ENCODE peak calls at places on chromosome 10, in five cellular contexts. One of them, this sample, is unnamed.

GRCh38 chr10:34768261-34768971 is 46.7 kb downstream of the PARD3 start:
- DNase-seq in RWPE1: peak
- DNase-seq in left ventricle myocardium inferior: peak
- DNase-seq in astrocyte of the spinal cord: peak
- DNase-seq in mesothelial cell of epicardium: no peak
- DNase-seq in this sample: no peak

GRCh38 chr10:45500304-45500703 is 126.3 kb downstream of the ALOX5 start:
- DNase-seq in left ventricle myocardium inferior: no peak
- DNase-seq in mesothelial cell of epicardium: no peak
- DNase-seq in RWPE1: no peak
- DNase-seq in astrocyte of the spinal cord: no peak
- DNase-seq in this sample: no peak

GRCh38 chr10:99630439-99630838 is 10.2 kb upstream of the SLC25A28 start:
- DNase-seq in left ventricle myocardium inferior: no peak
- DNase-seq in RWPE1: peak
- DNase-seq in mesothelial cell of epicardium: no peak
- DNase-seq in astrocyte of the spinal cord: peak
- DNase-seq in this sample: peak

GRCh38 chr10:30500534-30500933 is 66.5 kb downstream of the MAP3K8 start:
- DNase-seq in astrocyte of the spinal cord: no peak
- DNase-seq in RWPE1: no peak
- DNase-seq in left ventricle myocardium inferior: no peak
- DNase-seq in mesothelial cell of epicardium: no peak
- DNase-seq in this sample: peak

GRCh38 chr10:24503627-24504320 is 219.9 kb downstream of the ARHGAP21 start:
- DNase-seq in RWPE1: peak
- DNase-seq in left ventricle myocardium inferior: no peak
- DNase-seq in astrocyte of the spinal cord: peak
- DNase-seq in mesothelial cell of epicardium: no peak
- DNase-seq in this sample: peak

GRCh38 chr10:58072634-58073033 is 195.1 kb downstream of the IPMK start:
- DNase-seq in RWPE1: no peak
- DNase-seq in mesothelial cell of epicardium: no peak
- DNase-seq in left ventricle myocardium inferior: no peak
- DNase-seq in astrocyte of the spinal cord: no peak
- DNase-seq in this sample: no peak

GRCh38 chr10:93746844-93747284 is 10.9 kb upstream of the LGI1 start:
- DNase-seq in astrocyte of the spinal cord: peak
- DNase-seq in left ventricle myocardium inferior: no peak
- DNase-seq in RWPE1: peak
- DNase-seq in mesothelial cell of epicardium: no peak
- DNase-seq in this sample: peak

GRCh38 chr10:24012249-24012803 is 196.6 kb upstream of the KIAA1217 start:
- DNase-seq in mesothelial cell of epicardium: no peak
- DNase-seq in astrocyte of the spinal cord: no peak
- DNase-seq in RWPE1: no peak
- DNase-seq in left ventricle myocardium inferior: no peak
- DNase-seq in this sample: no peak

GRCh38 chr10:29356931-29357330 is 68.1 kb downstream of the LYZL1 start:
- DNase-seq in RWPE1: no peak
- DNase-seq in left ventricle myocardium inferior: no peak
- DNase-seq in mesothelial cell of epicardium: no peak
- DNase-seq in astrocyte of the spinal cord: no peak
- DNase-seq in this sample: no peak

GRCh38 chr10:13529714-13529973 is 830 bp upstream of the BEND7 start:
- DNase-seq in RWPE1: no peak
- DNase-seq in astrocyte of the spinal cord: no peak
- DNase-seq in left ventricle myocardium inferior: no peak
- DNase-seq in mesothelial cell of epicardium: no peak
- DNase-seq in this sample: no peak

GRCh38 chr10:103457176-103457712 is 1.5 kb downstream of the CALHM1 start:
- DNase-seq in RWPE1: no peak
- DNase-seq in left ventricle myocardium inferior: no peak
- DNase-seq in mesothelial cell of epicardium: no peak
- DNase-seq in astrocyte of the spinal cord: no peak
- DNase-seq in this sample: no peak

GRCh38 chr10:116084166-116084565 is 188.8 kb downstream of the GFRA1 start:
- DNase-seq in mesothelial cell of epicardium: no peak
- DNase-seq in RWPE1: no peak
- DNase-seq in astrocyte of the spinal cord: peak
- DNase-seq in left ventricle myocardium inferior: no peak
- DNase-seq in this sample: no peak

GRCh38 chr10:113476673-113477072 is 76.2 kb upstream of the HABP2 start:
- DNase-seq in RWPE1: no peak
- DNase-seq in left ventricle myocardium inferior: no peak
- DNase-seq in mesothelial cell of epicardium: no peak
- DNase-seq in astrocyte of the spinal cord: no peak
- DNase-seq in this sample: no peak

GRCh38 chr10:126930506-126931458 is 25.6 kb downstream of the DOCK1 start:
- DNase-seq in RWPE1: no peak
- DNase-seq in left ventricle myocardium inferior: no peak
- DNase-seq in astrocyte of the spinal cord: peak
- DNase-seq in mesothelial cell of epicardium: no peak
- DNase-seq in this sample: no peak

GRCh38 chr10:34526758-34527730 is 288.1 kb downstream of the PARD3 start:
- DNase-seq in left ventricle myocardium inferior: no peak
- DNase-seq in mesothelial cell of epicardium: no peak
- DNase-seq in RWPE1: peak
- DNase-seq in astrocyte of the spinal cord: peak
- DNase-seq in this sample: no peak

GRCh38 chr10:49007128-49007527 is 67.5 kb upstream of the LRRC18 start:
- DNase-seq in RWPE1: no peak
- DNase-seq in mesothelial cell of epicardium: no peak
- DNase-seq in left ventricle myocardium inferior: no peak
- DNase-seq in astrocyte of the spinal cord: no peak
- DNase-seq in this sample: no peak

GRCh38 chr10:72802291-72803118 is 91.0 kb upstream of the OIT3 start:
- DNase-seq in mesothelial cell of epicardium: no peak
- DNase-seq in left ventricle myocardium inferior: no peak
- DNase-seq in RWPE1: peak
- DNase-seq in astrocyte of the spinal cord: peak
- DNase-seq in this sample: no peak

GRCh38 chr10:104037261-104037951 is 48.3 kb downstream of the COL17A1 start:
- DNase-seq in RWPE1: no peak
- DNase-seq in left ventricle myocardium inferior: no peak
- DNase-seq in astrocyte of the spinal cord: no peak
- DNase-seq in mesothelial cell of epicardium: no peak
- DNase-seq in this sample: no peak

GRCh38 chr10:53434413-53434812 is 661.8 kb upstream of the MBL2 start:
- DNase-seq in mesothelial cell of epicardium: no peak
- DNase-seq in left ventricle myocardium inferior: no peak
- DNase-seq in RWPE1: no peak
- DNase-seq in astrocyte of the spinal cord: no peak
- DNase-seq in this sample: no peak

GRCh38 chr10:133379152-133379800 is at the start of gene PAOX:
- DNase-seq in astrocyte of the spinal cord: peak
- DNase-seq in left ventricle myocardium inferior: peak
- DNase-seq in mesothelial cell of epicardium: peak
- DNase-seq in RWPE1: peak
- DNase-seq in this sample: peak

GRCh38 chr10:46312953-46313352 is 26.2 kb downstream of the ANTXRL start:
- DNase-seq in left ventricle myocardium inferior: no peak
- DNase-seq in mesothelial cell of epicardium: no peak
- DNase-seq in RWPE1: no peak
- DNase-seq in astrocyte of the spinal cord: no peak
- DNase-seq in this sample: no peak

GRCh38 chr10:129780901-129781795 is 182.9 kb downstream of the EBF3 start:
- DNase-seq in RWPE1: no peak
- DNase-seq in mesothelial cell of epicardium: no peak
- DNase-seq in left ventricle myocardium inferior: no peak
- DNase-seq in astrocyte of the spinal cord: no peak
- DNase-seq in this sample: no peak

GRCh38 chr10:127155221-127155620 is 41.2 kb downstream of the INSYN2A start:
- DNase-seq in astrocyte of the spinal cord: peak
- DNase-seq in mesothelial cell of epicardium: no peak
- DNase-seq in left ventricle myocardium inferior: no peak
- DNase-seq in RWPE1: no peak
- DNase-seq in this sample: no peak

GRCh38 chr10:58775960-58776574 is 263.4 kb downstream of the BICC1 start:
- DNase-seq in astrocyte of the spinal cord: peak
- DNase-seq in mesothelial cell of epicardium: no peak
- DNase-seq in left ventricle myocardium inferior: no peak
- DNase-seq in RWPE1: peak
- DNase-seq in this sample: no peak

GRCh38 chr10:92123031-92123450 is 167.8 kb downstream of the CPEB3 start:
- DNase-seq in mesothelial cell of epicardium: no peak
- DNase-seq in RWPE1: peak
- DNase-seq in astrocyte of the spinal cord: no peak
- DNase-seq in left ventricle myocardium inferior: no peak
- DNase-seq in this sample: no peak

GRCh38 chr10:119502214-119502613 is 40.3 kb downstream of the RGS10 start:
- DNase-seq in mesothelial cell of epicardium: no peak
- DNase-seq in RWPE1: no peak
- DNase-seq in astrocyte of the spinal cord: no peak
- DNase-seq in left ventricle myocardium inferior: no peak
- DNase-seq in this sample: peak

GRCh38 chr10:109966961-109967738 is 40.6 kb upstream of the ADD3 start:
- DNase-seq in mesothelial cell of epicardium: no peak
- DNase-seq in RWPE1: no peak
- DNase-seq in astrocyte of the spinal cord: peak
- DNase-seq in left ventricle myocardium inferior: peak
- DNase-seq in this sample: no peak

GRCh38 chr10:12444981-12445700 is 95.8 kb downstream of the CAMK1D start:
- DNase-seq in mesothelial cell of epicardium: no peak
- DNase-seq in astrocyte of the spinal cord: no peak
- DNase-seq in RWPE1: no peak
- DNase-seq in left ventricle myocardium inferior: no peak
- DNase-seq in this sample: no peak

GRCh38 chr10:15313034-15313433 is 58.1 kb downstream of the FAM171A1 start:
- DNase-seq in left ventricle myocardium inferior: no peak
- DNase-seq in astrocyte of the spinal cord: no peak
- DNase-seq in mesothelial cell of epicardium: no peak
- DNase-seq in RWPE1: no peak
- DNase-seq in this sample: no peak

GRCh38 chr10:133261726-133262325 is 14.8 kb downstream of the ADAM8 start:
- DNase-seq in RWPE1: peak
- DNase-seq in mesothelial cell of epicardium: peak
- DNase-seq in astrocyte of the spinal cord: peak
- DNase-seq in left ventricle myocardium inferior: peak
- DNase-seq in this sample: peak

GRCh38 chr10:5890519-5890878 is 456 bp downstream of the FBH1 start:
- DNase-seq in mesothelial cell of epicardium: no peak
- DNase-seq in left ventricle myocardium inferior: no peak
- DNase-seq in astrocyte of the spinal cord: no peak
- DNase-seq in RWPE1: peak
- DNase-seq in this sample: peak

GRCh38 chr10:119139464-119140067 is 25.9 kb downstream of the SFXN4 start:
- DNase-seq in mesothelial cell of epicardium: no peak
- DNase-seq in astrocyte of the spinal cord: no peak
- DNase-seq in left ventricle myocardium inferior: peak
- DNase-seq in RWPE1: peak
- DNase-seq in this sample: peak

GRCh38 chr10:5533098-5533731 is 8.5 kb downstream of the CALML3 start:
- DNase-seq in mesothelial cell of epicardium: no peak
- DNase-seq in astrocyte of the spinal cord: no peak
- DNase-seq in left ventricle myocardium inferior: no peak
- DNase-seq in RWPE1: no peak
- DNase-seq in this sample: no peak

DNA sequence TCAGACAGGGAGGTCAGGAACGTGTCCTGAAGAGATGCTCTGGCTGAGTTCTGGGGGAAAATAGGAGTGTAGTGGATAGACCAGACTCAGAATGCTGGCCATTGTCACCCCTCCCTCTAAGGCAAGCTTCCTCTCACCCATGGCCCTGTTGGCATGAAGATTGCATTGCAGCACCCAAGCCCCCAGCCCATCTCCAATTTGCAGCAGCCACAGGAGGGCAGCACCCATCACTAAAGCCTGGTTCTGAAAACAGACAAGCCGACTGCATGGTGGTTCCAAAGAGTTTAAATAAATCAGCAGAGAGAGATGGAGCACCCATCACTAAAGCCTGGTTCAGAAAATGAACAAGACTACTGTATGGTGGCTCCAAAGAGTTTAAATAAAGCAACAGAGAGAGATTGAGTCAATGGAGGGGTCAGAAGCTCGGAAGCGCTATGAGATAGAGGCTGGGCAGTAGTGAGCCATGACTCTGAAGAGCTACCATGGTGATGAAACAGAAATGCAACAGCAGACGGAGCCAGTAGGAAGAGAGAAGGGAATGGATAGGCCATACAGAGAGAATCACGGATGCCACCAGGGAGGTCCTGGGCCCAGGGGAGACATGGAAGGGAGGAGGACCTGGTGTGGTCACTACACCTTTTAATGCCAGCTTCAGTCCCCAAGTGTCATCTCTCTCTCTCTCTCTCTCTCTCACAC is 237.9 kb upstream of the MYO3A start:
- DNase-seq in left ventricle myocardium inferior: no peak
- DNase-seq in mesothelial cell of epicardium: no peak
- DNase-seq in astrocyte of the spinal cord: no peak
- DNase-seq in RWPE1: no peak
- DNase-seq in this sample: no peak
- TF ChIP-seq CTCF in left ventricle myocardium inferior: no peak
- TF ChIP-seq CTCF in mesothelial cell of epicardium: no peak
- TF ChIP-seq CTCF in astrocyte of the spinal cord: no peak
- TF ChIP-seq CTCF in RWPE1: no peak
- TF ChIP-seq CTCF in this sample: no peak

GRCh38 chr10:85317827-85318226 is 989.4 kb downstream of the CCSER2 start:
- DNase-seq in RWPE1: no peak
- DNase-seq in left ventricle myocardium inferior: no peak
- DNase-seq in mesothelial cell of epicardium: no peak
- DNase-seq in astrocyte of the spinal cord: no peak
- DNase-seq in this sample: no peak
- TF ChIP-seq CTCF in RWPE1: no peak
- TF ChIP-seq CTCF in left ventricle myocardium inferior: no peak
- TF ChIP-seq CTCF in mesothelial cell of epicardium: no peak
- TF ChIP-seq CTCF in astrocyte of the spinal cord: no peak
- TF ChIP-seq CTCF in this sample: no peak

DNA sequence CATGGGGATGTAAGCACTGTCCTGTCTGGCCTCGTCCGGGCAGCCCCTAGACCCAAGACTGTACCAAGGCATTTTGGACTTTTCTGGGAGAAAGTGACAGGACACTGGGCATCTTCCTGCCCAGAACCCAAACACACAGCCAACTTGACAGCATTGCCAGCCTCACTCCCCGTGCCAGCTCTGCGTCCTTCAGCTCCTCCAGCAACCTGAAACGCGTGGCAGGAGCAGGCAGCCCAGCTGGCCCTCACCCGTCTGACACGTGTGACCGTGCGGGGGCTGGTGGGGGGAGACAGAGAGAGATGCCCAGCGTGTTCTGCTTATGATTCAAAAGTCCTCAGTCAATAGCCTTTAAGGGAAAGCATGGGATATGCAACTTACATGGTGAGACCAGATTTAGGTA is 50.3 kb upstream of the SLC29A3 start:
- DNase-seq in mesothelial cell of epicardium: no peak
- DNase-seq in left ventricle myocardium inferior: peak
- DNase-seq in RWPE1: no peak
- DNase-seq in astrocyte of the spinal cord: no peak
- DNase-seq in this sample: no peak
- TF ChIP-seq CTCF in mesothelial cell of epicardium: peak
- TF ChIP-seq CTCF in left ventricle myocardium inferior: no peak
- TF ChIP-seq CTCF in RWPE1: no peak
- TF ChIP-seq CTCF in astrocyte of the spinal cord: no peak
- TF ChIP-seq CTCF in this sample: no peak

DNA sequence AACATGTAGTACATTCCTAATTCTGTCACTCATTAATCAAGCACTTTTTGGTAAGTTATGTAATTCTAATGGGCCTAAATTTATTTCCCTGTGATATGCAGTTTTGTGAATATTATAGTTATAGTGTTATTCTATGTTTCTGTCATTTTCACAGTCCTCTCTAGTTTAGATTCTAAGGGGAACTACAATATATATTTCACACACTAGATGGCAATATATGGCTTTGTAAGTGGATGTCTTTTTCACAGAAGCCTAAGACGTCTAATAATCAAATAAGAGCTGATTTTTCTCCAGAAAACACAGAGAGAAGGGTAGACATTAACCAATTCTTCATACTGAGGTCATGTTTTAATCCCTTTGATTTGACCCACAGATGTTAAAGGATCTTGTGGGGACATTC is 18.0 kb downstream of the RNLS start:
- DNase-seq in RWPE1: peak
- DNase-seq in astrocyte of the spinal cord: peak
- DNase-seq in mesothelial cell of epicardium: no peak
- DNase-seq in left ventricle myocardium inferior: no peak
- DNase-seq in this sample: no peak
- TF ChIP-seq CTCF in RWPE1: peak
- TF ChIP-seq CTCF in astrocyte of the spinal cord: peak
- TF ChIP-seq CTCF in mesothelial cell of epicardium: peak
- TF ChIP-seq CTCF in left ventricle myocardium inferior: peak
- TF ChIP-seq CTCF in this sample: peak